ENCODE peak calls at places on chromosome 21, in six cellular contexts. One of them, this sample, is unnamed.

GRCh38 chr21:44006017-44006624 is 6.0 kb upstream of the TRAPPC10 start:
- DNase-seq in lung: no peak
- DNase-seq in fibroblast of pulmonary artery: peak
- DNase-seq in upper lobe of right lung: no peak
- DNase-seq in pancreas: no peak
- DNase-seq in psoas muscle: peak
- DNase-seq in this sample: peak

GRCh38 chr21:26948194-26948593 is 18.7 kb downstream of the ADAMTS5 start:
- DNase-seq in lung: no peak
- DNase-seq in fibroblast of pulmonary artery: no peak
- DNase-seq in upper lobe of right lung: no peak
- DNase-seq in pancreas: no peak
- DNase-seq in psoas muscle: no peak
- DNase-seq in this sample: no peak

GRCh38 chr21:32131960-32132359 is 146.9 kb downstream of the MIS18A start:
- DNase-seq in lung: no peak
- DNase-seq in fibroblast of pulmonary artery: peak
- DNase-seq in upper lobe of right lung: no peak
- DNase-seq in pancreas: no peak
- DNase-seq in psoas muscle: no peak
- DNase-seq in this sample: peak

GRCh38 chr21:33025471-33026298 is at the start of gene OLIG2:
- DNase-seq in lung: no peak
- DNase-seq in fibroblast of pulmonary artery: no peak
- DNase-seq in upper lobe of right lung: no peak
- DNase-seq in pancreas: no peak
- DNase-seq in psoas muscle: no peak
- DNase-seq in this sample: peak

GRCh38 chr21:41762753-41763152 is 4.1 kb downstream of the RIPK4 start:
- DNase-seq in lung: no peak
- DNase-seq in fibroblast of pulmonary artery: no peak
- DNase-seq in upper lobe of right lung: no peak
- DNase-seq in pancreas: no peak
- DNase-seq in psoas muscle: no peak
- DNase-seq in this sample: peak

GRCh38 chr21:21898801-21899200 is 900.6 kb downstream of the NCAM2 start:
- DNase-seq in lung: no peak
- DNase-seq in fibroblast of pulmonary artery: no peak
- DNase-seq in upper lobe of right lung: no peak
- DNase-seq in pancreas: no peak
- DNase-seq in psoas muscle: no peak
- DNase-seq in this sample: no peak

GRCh38 chr21:45996311-45997204 is 15.0 kb downstream of the COL6A1 start:
- DNase-seq in lung: no peak
- DNase-seq in fibroblast of pulmonary artery: no peak
- DNase-seq in upper lobe of right lung: no peak
- DNase-seq in pancreas: no peak
- DNase-seq in psoas muscle: no peak
- DNase-seq in this sample: peak

GRCh38 chr21:44931137-44931500 is 8.7 kb upstream of the SLX9 start:
- DNase-seq in lung: no peak
- DNase-seq in fibroblast of pulmonary artery: peak
- DNase-seq in upper lobe of right lung: peak
- DNase-seq in pancreas: no peak
- DNase-seq in psoas muscle: peak
- DNase-seq in this sample: peak

GRCh38 chr21:38531610-38532009 is 33.3 kb upstream of the ERG start:
- DNase-seq in lung: no peak
- DNase-seq in fibroblast of pulmonary artery: peak
- DNase-seq in upper lobe of right lung: no peak
- DNase-seq in pancreas: no peak
- DNase-seq in psoas muscle: no peak
- DNase-seq in this sample: no peak

GRCh38 chr21:35779167-35779566 is 281.2 kb downstream of the SETD4 start:
- DNase-seq in lung: no peak
- DNase-seq in fibroblast of pulmonary artery: no peak
- DNase-seq in upper lobe of right lung: no peak
- DNase-seq in pancreas: no peak
- DNase-seq in psoas muscle: no peak
- DNase-seq in this sample: no peak

GRCh38 chr21:25561668-25562641 is 45.3 kb downstream of the MRPL39 start:
- DNase-seq in lung: peak
- DNase-seq in fibroblast of pulmonary artery: peak
- DNase-seq in upper lobe of right lung: peak
- DNase-seq in pancreas: peak
- DNase-seq in psoas muscle: peak
- DNase-seq in this sample: peak

GRCh38 chr21:17821121-17821520 is 2.0 kb upstream of the C21orf91 start:
- DNase-seq in lung: no peak
- DNase-seq in fibroblast of pulmonary artery: no peak
- DNase-seq in upper lobe of right lung: no peak
- DNase-seq in pancreas: no peak
- DNase-seq in psoas muscle: no peak
- DNase-seq in this sample: no peak

GRCh38 chr21:31873696-31874599 is 1.1 kb downstream of the HUNK start:
- DNase-seq in lung: peak
- DNase-seq in fibroblast of pulmonary artery: no peak
- DNase-seq in upper lobe of right lung: peak
- DNase-seq in pancreas: peak
- DNase-seq in psoas muscle: peak
- DNase-seq in this sample: peak

GRCh38 chr21:20996421-20997307 is 1.5 kb upstream of the NCAM2 start:
- DNase-seq in lung: no peak
- DNase-seq in fibroblast of pulmonary artery: peak
- DNase-seq in upper lobe of right lung: no peak
- DNase-seq in pancreas: no peak
- DNase-seq in psoas muscle: no peak
- DNase-seq in this sample: peak

GRCh38 chr21:26798856-26799751 is 46.1 kb downstream of the ADAMTS1 start:
- DNase-seq in lung: no peak
- DNase-seq in fibroblast of pulmonary artery: no peak
- DNase-seq in upper lobe of right lung: no peak
- DNase-seq in pancreas: no peak
- DNase-seq in psoas muscle: no peak
- DNase-seq in this sample: no peak

GRCh38 chr21:36263797-36264196 is 56.2 kb upstream of the MORC3 start:
- DNase-seq in lung: no peak
- DNase-seq in fibroblast of pulmonary artery: no peak
- DNase-seq in upper lobe of right lung: no peak
- DNase-seq in pancreas: no peak
- DNase-seq in psoas muscle: no peak
- DNase-seq in this sample: no peak

GRCh38 chr21:46285206-46285661 is at the start of gene MCM3AP:
- DNase-seq in lung: no peak
- DNase-seq in fibroblast of pulmonary artery: no peak
- DNase-seq in upper lobe of right lung: no peak
- DNase-seq in pancreas: no peak
- DNase-seq in psoas muscle: no peak
- DNase-seq in this sample: no peak

GRCh38 chr21:26154776-26155175 is 15.8 kb downstream of the APP start:
- DNase-seq in lung: no peak
- DNase-seq in fibroblast of pulmonary artery: no peak
- DNase-seq in upper lobe of right lung: no peak
- DNase-seq in pancreas: no peak
- DNase-seq in psoas muscle: no peak
- DNase-seq in this sample: no peak

GRCh38 chr21:34187935-34188334 is 114.6 kb downstream of the MRPS6 start:
- DNase-seq in lung: peak
- DNase-seq in fibroblast of pulmonary artery: no peak
- DNase-seq in upper lobe of right lung: no peak
- DNase-seq in pancreas: no peak
- DNase-seq in psoas muscle: peak
- DNase-seq in this sample: no peak

GRCh38 chr21:34184232-34184631 is 110.9 kb downstream of the MRPS6 start:
- DNase-seq in lung: no peak
- DNase-seq in fibroblast of pulmonary artery: no peak
- DNase-seq in upper lobe of right lung: no peak
- DNase-seq in pancreas: no peak
- DNase-seq in psoas muscle: no peak
- DNase-seq in this sample: no peak

GRCh38 chr21:34186119-34186719 is 112.8 kb downstream of the MRPS6 start:
- DNase-seq in lung: no peak
- DNase-seq in fibroblast of pulmonary artery: no peak
- DNase-seq in upper lobe of right lung: no peak
- DNase-seq in pancreas: no peak
- DNase-seq in psoas muscle: no peak
- DNase-seq in this sample: no peak

GRCh38 chr21:34183331-34183928 is 110.1 kb downstream of the MRPS6 start:
- DNase-seq in lung: no peak
- DNase-seq in fibroblast of pulmonary artery: no peak
- DNase-seq in upper lobe of right lung: no peak
- DNase-seq in pancreas: no peak
- DNase-seq in psoas muscle: no peak
- DNase-seq in this sample: no peak

DNA sequence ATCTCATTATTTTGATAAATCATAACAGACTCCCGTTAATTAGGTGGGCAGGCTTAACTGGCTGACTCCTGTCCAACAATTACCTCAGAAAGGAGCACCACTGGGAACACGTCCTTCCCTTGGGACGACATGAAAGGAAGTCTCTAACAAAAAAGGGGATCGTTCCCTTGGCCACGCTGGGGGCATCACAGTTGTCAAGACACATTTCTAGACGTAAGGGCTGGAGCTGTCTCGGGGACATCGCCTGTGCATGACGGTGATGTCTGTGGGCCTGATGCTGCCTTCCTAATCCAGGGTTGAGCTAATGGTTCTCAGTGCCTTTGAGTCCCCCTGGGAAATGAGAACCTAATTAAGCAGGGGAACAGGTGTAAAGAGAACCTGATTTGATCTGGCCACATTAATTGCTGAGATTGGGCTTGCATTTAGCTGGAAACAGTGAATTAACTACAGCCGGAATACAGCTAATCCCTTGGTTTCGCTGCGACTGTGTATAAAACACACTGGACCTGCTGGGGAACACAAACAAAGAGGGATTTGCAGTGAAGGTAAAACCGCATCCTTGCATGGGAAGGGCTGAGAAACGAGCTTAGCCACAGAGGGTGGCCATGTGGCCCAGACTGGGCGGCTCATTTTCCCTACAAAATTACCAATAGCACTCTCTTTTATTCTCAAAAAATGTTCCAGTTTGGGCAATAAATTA is 111.8 kb downstream of the MRPS6 start:
- DNase-seq in lung: no peak
- DNase-seq in fibroblast of pulmonary artery: no peak
- DNase-seq in upper lobe of right lung: no peak
- DNase-seq in pancreas: no peak
- DNase-seq in psoas muscle: no peak
- DNase-seq in this sample: no peak
- H3K4me3 ChIP-seq in lung: no peak
- H3K4me3 ChIP-seq in fibroblast of pulmonary artery: no peak
- H3K4me3 ChIP-seq in upper lobe of right lung: no peak
- H3K4me3 ChIP-seq in pancreas: no peak
- H3K4me3 ChIP-seq in psoas muscle: no peak
- H3K4me3 ChIP-seq in this sample: no peak

GRCh38 chr21:14768042-14768441 is 221.9 kb upstream of the SAMSN1 start:
- DNase-seq in lung: no peak
- DNase-seq in fibroblast of pulmonary artery: no peak
- DNase-seq in upper lobe of right lung: no peak
- DNase-seq in pancreas: no peak
- DNase-seq in psoas muscle: no peak
- DNase-seq in this sample: no peak

GRCh38 chr21:14771587-14771986 is 225.5 kb upstream of the SAMSN1 start:
- DNase-seq in lung: no peak
- DNase-seq in fibroblast of pulmonary artery: no peak
- DNase-seq in upper lobe of right lung: no peak
- DNase-seq in pancreas: no peak
- DNase-seq in psoas muscle: no peak
- DNase-seq in this sample: no peak

GRCh38 chr21:14773777-14774345 is 227.7 kb upstream of the SAMSN1 start:
- DNase-seq in lung: peak
- DNase-seq in fibroblast of pulmonary artery: peak
- DNase-seq in upper lobe of right lung: no peak
- DNase-seq in pancreas: peak
- DNase-seq in psoas muscle: peak
- DNase-seq in this sample: no peak
- TF ChIP-seq CTCF in lung: peak
- TF ChIP-seq CTCF in fibroblast of pulmonary artery: peak
- TF ChIP-seq CTCF in upper lobe of right lung: peak
- TF ChIP-seq CTCF in pancreas: peak
- TF ChIP-seq CTCF in psoas muscle: peak
- TF ChIP-seq CTCF in this sample: no peak

GRCh38 chr21:23886828-23887708 is 1720.2 kb downstream of the MRPL39 start:
- DNase-seq in lung: no peak
- DNase-seq in fibroblast of pulmonary artery: no peak
- DNase-seq in upper lobe of right lung: no peak
- DNase-seq in pancreas: no peak
- DNase-seq in psoas muscle: no peak
- DNase-seq in this sample: no peak
- H3K4me3 ChIP-seq in lung: no peak
- H3K4me3 ChIP-seq in fibroblast of pulmonary artery: no peak
- H3K4me3 ChIP-seq in upper lobe of right lung: no peak
- H3K4me3 ChIP-seq in pancreas: no peak
- H3K4me3 ChIP-seq in psoas muscle: no peak
- H3K4me3 ChIP-seq in this sample: no peak

GRCh38 chr21:24115141-24115540 is 1492.1 kb downstream of the MRPL39 start:
- DNase-seq in lung: no peak
- DNase-seq in fibroblast of pulmonary artery: no peak
- DNase-seq in upper lobe of right lung: no peak
- DNase-seq in pancreas: no peak
- DNase-seq in psoas muscle: no peak
- DNase-seq in this sample: no peak
- TF ChIP-seq CTCF in lung: no peak
- TF ChIP-seq CTCF in fibroblast of pulmonary artery: no peak
- TF ChIP-seq CTCF in upper lobe of right lung: no peak
- TF ChIP-seq CTCF in pancreas: no peak
- TF ChIP-seq CTCF in psoas muscle: no peak
- TF ChIP-seq CTCF in this sample: no peak

This sample was measured in osteoblast.